ENCODE peak calls at places on chromosome 1, in six cellular contexts. One of them, this sample, is unnamed.

GRCh38 chr1:23517581-23517980 is 13.5 kb downstream of the E2F2 start:
- DNase-seq in HT-29: no peak
- DNase-seq in Daoy: no peak
- DNase-seq in HCT116: no peak
- DNase-seq in AG20443: no peak
- DNase-seq in brain microvascular endothelial cell: no peak
- DNase-seq in this sample: no peak

GRCh38 chr1:223831755-223832636 is 13.8 kb downstream of the TP53BP2 start:
- DNase-seq in AG20443: peak
- DNase-seq in brain microvascular endothelial cell: no peak
- DNase-seq in HT-29: peak
- DNase-seq in HCT116: no peak
- DNase-seq in Daoy: no peak
- DNase-seq in this sample: peak

GRCh38 chr1:180842052-180842451 is 70.6 kb upstream of the KIAA1614 start:
- DNase-seq in Daoy: no peak
- DNase-seq in AG20443: peak
- DNase-seq in HT-29: no peak
- DNase-seq in HCT116: no peak
- DNase-seq in brain microvascular endothelial cell: peak
- DNase-seq in this sample: no peak

GRCh38 chr1:89698624-89699023 is 65.7 kb downstream of the LRRC8C start:
- DNase-seq in brain microvascular endothelial cell: no peak
- DNase-seq in Daoy: no peak
- DNase-seq in AG20443: no peak
- DNase-seq in HT-29: peak
- DNase-seq in HCT116: no peak
- DNase-seq in this sample: no peak

GRCh38 chr1:63698001-63698838 is 75.6 kb upstream of the ROR1 start:
- DNase-seq in HT-29: peak
- DNase-seq in brain microvascular endothelial cell: peak
- DNase-seq in Daoy: peak
- DNase-seq in AG20443: peak
- DNase-seq in HCT116: no peak
- DNase-seq in this sample: no peak

GRCh38 chr1:10737268-10737624 is 59.2 kb downstream of the CASZ1 start:
- DNase-seq in brain microvascular endothelial cell: no peak
- DNase-seq in HCT116: no peak
- DNase-seq in HT-29: no peak
- DNase-seq in Daoy: no peak
- DNase-seq in AG20443: no peak
- DNase-seq in this sample: no peak

GRCh38 chr1:55622071-55622470 is 406.9 kb upstream of the USP24 start:
- DNase-seq in HT-29: no peak
- DNase-seq in HCT116: no peak
- DNase-seq in AG20443: no peak
- DNase-seq in brain microvascular endothelial cell: no peak
- DNase-seq in Daoy: no peak
- DNase-seq in this sample: no peak

GRCh38 chr1:26288311-26288941 is 8.5 kb downstream of the SH3BGRL3 start:
- DNase-seq in brain microvascular endothelial cell: no peak
- DNase-seq in HT-29: no peak
- DNase-seq in Daoy: peak
- DNase-seq in AG20443: no peak
- DNase-seq in HCT116: no peak
- DNase-seq in this sample: no peak

GRCh38 chr1:209674957-209675566 is at the start of gene G0S2:
- DNase-seq in AG20443: peak
- DNase-seq in Daoy: peak
- DNase-seq in brain microvascular endothelial cell: no peak
- DNase-seq in HT-29: peak
- DNase-seq in HCT116: no peak
- DNase-seq in this sample: peak

GRCh38 chr1:179087665-179088064 is 5.8 kb downstream of the TOR3A start:
- DNase-seq in brain microvascular endothelial cell: no peak
- DNase-seq in HCT116: no peak
- DNase-seq in HT-29: no peak
- DNase-seq in Daoy: peak
- DNase-seq in AG20443: peak
- DNase-seq in this sample: no peak

GRCh38 chr1:30885580-30886513 is 22.7 kb downstream of the SDC3 start:
- DNase-seq in Daoy: no peak
- DNase-seq in brain microvascular endothelial cell: no peak
- DNase-seq in HT-29: no peak
- DNase-seq in AG20443: no peak
- DNase-seq in HCT116: no peak
- DNase-seq in this sample: no peak

GRCh38 chr1:84997667-84998600 is 1.0 kb upstream of the MCOLN2 start:
- DNase-seq in HT-29: no peak
- DNase-seq in HCT116: no peak
- DNase-seq in AG20443: peak
- DNase-seq in Daoy: peak
- DNase-seq in brain microvascular endothelial cell: no peak
- DNase-seq in this sample: peak

GRCh38 chr1:12594966-12595838 is 22.8 kb downstream of the DHRS3 start:
- DNase-seq in brain microvascular endothelial cell: peak
- DNase-seq in HT-29: peak
- DNase-seq in AG20443: peak
- DNase-seq in HCT116: no peak
- DNase-seq in Daoy: peak
- DNase-seq in this sample: peak

GRCh38 chr1:67735806-67736627 is 51.0 kb downstream of the GADD45A start:
- DNase-seq in brain microvascular endothelial cell: peak
- DNase-seq in Daoy: peak
- DNase-seq in HCT116: peak
- DNase-seq in HT-29: peak
- DNase-seq in AG20443: peak
- DNase-seq in this sample: peak

GRCh38 chr1:59355361-59355760 is 58.5 kb downstream of the FGGY start:
- DNase-seq in AG20443: no peak
- DNase-seq in brain microvascular endothelial cell: no peak
- DNase-seq in HT-29: no peak
- DNase-seq in Daoy: no peak
- DNase-seq in HCT116: no peak
- DNase-seq in this sample: no peak

GRCh38 chr1:14733053-14733778 is 134.7 kb downstream of the KAZN start:
- DNase-seq in HT-29: no peak
- DNase-seq in AG20443: peak
- DNase-seq in brain microvascular endothelial cell: no peak
- DNase-seq in Daoy: peak
- DNase-seq in HCT116: no peak
- DNase-seq in this sample: no peak

GRCh38 chr1:143665606-143666005 is 306.2 kb downstream of the FAM72C start:
- DNase-seq in HCT116: no peak
- DNase-seq in Daoy: no peak
- DNase-seq in brain microvascular endothelial cell: no peak
- DNase-seq in HT-29: no peak
- DNase-seq in AG20443: no peak
- DNase-seq in this sample: no peak

GRCh38 chr1:38512789-38513188 is 346.8 kb downstream of the RRAGC start:
- DNase-seq in HCT116: no peak
- DNase-seq in HT-29: no peak
- DNase-seq in Daoy: no peak
- DNase-seq in brain microvascular endothelial cell: no peak
- DNase-seq in AG20443: no peak
- DNase-seq in this sample: no peak

GRCh38 chr1:206464456-206464964 is 5.8 kb upstream of the IKBKE start:
- DNase-seq in Daoy: peak
- DNase-seq in brain microvascular endothelial cell: peak
- DNase-seq in AG20443: peak
- DNase-seq in HT-29: no peak
- DNase-seq in HCT116: no peak
- DNase-seq in this sample: peak

GRCh38 chr1:194295690-194296089 is 1109.3 kb upstream of the B3GALT2 start:
- DNase-seq in HT-29: peak
- DNase-seq in brain microvascular endothelial cell: peak
- DNase-seq in Daoy: no peak
- DNase-seq in AG20443: no peak
- DNase-seq in HCT116: peak
- DNase-seq in this sample: no peak

GRCh38 chr1:83850849-83851248 is 148.1 kb downstream of the TTLL7 start:
- DNase-seq in HCT116: no peak
- DNase-seq in brain microvascular endothelial cell: no peak
- DNase-seq in Daoy: no peak
- DNase-seq in AG20443: no peak
- DNase-seq in HT-29: peak
- DNase-seq in this sample: no peak